ENCODE peak calls at places on chromosomes 5 and 9, in ten cellular contexts. O, M, C, Q, A, Z, X, B, U and H are unnamed samples.

GRCh38 chr9:134626141-134626423 is 15.5 kb upstream of the COL5A1 start:
- DNase-seq in A (peak; percentile 40), X (no peak), O (no peak), Z (no peak), M (no peak), U (no peak), C (no peak), B (no peak), Q (no peak), H (no peak)

GRCh38 chr5:67209141-67209771 is 12.7 kb upstream of the CD180 start:
- DNase-seq in M (peak; percentile 71), U (peak; percentile 85), Z (peak; percentile 65), B (peak; percentile 43), Q (peak; percentile 48), C (peak; percentile 79), A (no peak), X (peak; percentile 13), O (peak; percentile 65), H (peak; percentile 67)

GRCh38 chr5:88388476-88389170 is 120.0 kb upstream of the TMEM161B start:
- DNase-seq in U (no peak), C (no peak), M (no peak), Q (no peak), Z (no peak), X (no peak), A (no peak), B (no peak), O (no peak), H (no peak)

GRCh38 chr9:35464056-35465025 is 25.6 kb upstream of the RUSC2 start:
- DNase-seq in M (no peak), B (no peak), X (no peak), A (no peak), U (no peak), O (no peak), C (no peak), Z (no peak), Q (no peak), H (no peak)

GRCh38 chr5:76688836-76689235 is 27.1 kb upstream of the F2R start:
- DNase-seq in B (no peak), X (no peak), M (no peak), A (no peak), O (no peak), C (no peak), Z (no peak), Q (no peak), U (no peak), H (no peak)

GRCh38 chr5:21709766-21710165 is 1143.4 kb downstream of the CDH12 start:
- DNase-seq in X (no peak), Q (no peak), O (no peak), C (no peak), M (no peak), B (no peak), A (no peak), Z (no peak), U (no peak), H (no peak)

GRCh38 chr9:93908591-93909241 is 46.4 kb downstream of the BARX1 start:
- DNase-seq in B (no peak), O (peak; percentile 19), X (peak; percentile 38), Q (no peak), A (peak; percentile 51), M (peak; percentile 78), Z (no peak), U (no peak), C (no peak), H (no peak)

GRCh38 chr5:32042571-32042970 is 131.5 kb downstream of the GOLPH3 start:
- DNase-seq in M (no peak), U (no peak), C (no peak), Q (no peak), X (no peak), O (no peak), Z (no peak), B (no peak), A (no peak), H (no peak)

GRCh38 chr9:94076557-94076956 is 7.7 kb upstream of the PTPDC1 start:
- DNase-seq in M (no peak), C (no peak), U (no peak), X (no peak), Z (no peak), O (no peak), B (no peak), A (no peak), Q (no peak), H (no peak)

GRCh38 chr5:32421075-32421474 is 23.5 kb downstream of the ZFR start:
- DNase-seq in Q (no peak), M (no peak), C (no peak), A (no peak), O (no peak), Z (no peak), B (no peak), U (no peak), X (no peak), H (peak; percentile 45)

GRCh38 chr9:2228132-2228531 is 213.0 kb downstream of the SMARCA2 start:
- DNase-seq in B (no peak), A (no peak), C (no peak), X (peak; percentile 12), O (peak; percentile 35), M (peak; percentile 37), Q (peak; percentile 9), Z (no peak), U (no peak), H (no peak)

GRCh38 chr9:69254223-69254622 is 70.8 kb upstream of the ENTREP1 start:
- DNase-seq in M (no peak), C (no peak), B (no peak), Z (no peak), Q (no peak), O (no peak), U (no peak), A (no peak), X (no peak), H (no peak)

GRCh38 chr5:162282191-162282590 is 214.6 kb downstream of the GABRG2 start:
- DNase-seq in B (no peak), U (no peak), Z (no peak), Q (no peak), O (no peak), A (no peak), M (no peak), X (no peak), C (no peak), H (no peak)

GRCh38 chr9:16328349-16328748 is 542.1 kb downstream of the BNC2 start:
- DNase-seq in Q (no peak), B (no peak), M (no peak), Z (no peak), U (no peak), C (no peak), O (no peak), A (no peak), X (no peak), H (no peak)

GRCh38 chr5:172903790-172904189 is 55.4 kb upstream of the RPL26L1 start:
- DNase-seq in C (no peak), M (no peak), Z (no peak), U (peak; percentile 68), Q (no peak), B (no peak), O (no peak), A (peak; percentile 89), X (no peak), H (no peak)

GRCh38 chr5:159106569-159107282 is 7.0 kb upstream of the EBF1 start:
- DNase-seq in M (peak; percentile 17), X (peak; percentile 33), U (no peak), Z (peak; percentile 75), Q (peak; percentile 60), A (peak; percentile 95), O (peak; percentile 83), C (peak; percentile 80), B (peak; percentile 70), H (peak; percentile 86)

GRCh38 chr9:130110166-130110565 is 56.5 kb downstream of the GPR107 start:
- DNase-seq in M (no peak), O (no peak), U (no peak), Z (no peak), X (no peak), B (no peak), Q (no peak), A (no peak), C (no peak), H (no peak)

GRCh38 chr9:124820606-124821246 is 32.5 kb upstream of the WDR38 start:
- DNase-seq in Q (peak; percentile 82), Z (no peak), X (no peak), U (no peak), O (no peak), A (no peak), B (no peak), C (no peak), M (no peak), H (no peak)

GRCh38 chr5:39648539-39649200 is 223.9 kb upstream of the DAB2 start:
- DNase-seq in M (no peak), C (no peak), B (no peak), X (no peak), Q (no peak), Z (no peak), U (no peak), O (no peak), A (no peak), H (no peak)

GRCh38 chr5:178457471-178457870 is 132.7 kb downstream of the COL23A1 start:
- DNase-seq in U (no peak), B (no peak), Q (no peak), A (no peak), X (no peak), C (no peak), Z (no peak), O (no peak), M (no peak), H (no peak)

GRCh38 chr9:93053781-93054331 is 4.6 kb upstream of the SUSD3 start:
- DNase-seq in U (no peak), B (no peak), C (no peak), M (no peak), Q (no peak), A (no peak), O (no peak), Z (no peak), X (no peak), H (no peak)

GRCh38 chr9:126052791-126053190 is 273.8 kb upstream of the MVB12B start:
- DNase-seq in C (no peak), U (no peak), Q (no peak), B (no peak), A (peak; percentile 17), Z (no peak), M (no peak), O (no peak), X (no peak), H (no peak)

GRCh38 chr5:122608222-122608621 is 166.7 kb upstream of the SNX2 start:
- DNase-seq in O (no peak), X (no peak), C (no peak), M (no peak), B (no peak), Q (no peak), U (no peak), A (no peak), Z (no peak), H (no peak)

GRCh38 chr9:68798408-68798807 is 93.4 kb downstream of the PIP5K1B start:
- DNase-seq in Z (no peak), A (no peak), M (no peak), X (no peak), Q (no peak), O (no peak), B (no peak), U (no peak), C (no peak), H (no peak)

GRCh38 chr5:38809388-38810359 is 36.1 kb upstream of the OSMR start:
- DNase-seq in U (peak; percentile 83), Z (peak; percentile 22), X (peak; percentile 65), O (peak; percentile 76), C (peak; percentile 77), M (peak; percentile 82), Q (peak; percentile 89), A (peak; percentile 88), B (peak; percentile 12), H (peak; percentile 71)

GRCh38 chr5:44619875-44620610 is 188.7 kb upstream of the MRPS30 start:
- DNase-seq in B (no peak), M (peak; percentile 64), O (no peak), U (no peak), A (no peak), C (no peak), X (no peak), Q (no peak), Z (no peak), H (no peak)

GRCh38 chr9:32136700-32137339 is 247.6 kb upstream of the ACO1 start:
- DNase-seq in O (no peak), B (no peak), C (no peak), M (no peak), A (no peak), Q (no peak), X (no peak), Z (no peak), U (no peak), H (no peak)

GRCh38 chr9:1708215-1708614 is 306.9 kb upstream of the SMARCA2 start:
- DNase-seq in U (no peak), Q (peak; percentile 63), Z (no peak), O (no peak), A (no peak), M (peak; percentile 7), X (no peak), C (no peak), B (no peak), H (no peak)